ENCODE peak calls at places on chromosomes 4 and X, in eight cellular contexts. X, D, M, Z, U, H, N and L are unnamed samples. For H3K4me1, the result is how much of the 10 kb centered on the place peaks cover.

GRCh38 chr4:180057198-180057821 is 2185.9 kb upstream of the TENM3 start:
- DNase-seq in X (no peak), D (no peak), M (no peak), Z (no peak), U (no peak), H (no peak), N (no peak), L (no peak)

GRCh38 chr4:31964691-31965090 is 1244.5 kb downstream of the PCDH7 start:
- DNase-seq in X (no peak), D (no peak), M (no peak), Z (no peak), U (no peak), H (no peak), N (no peak), L (no peak)

GRCh38 chr4:54499308-54500074 is 158.3 kb upstream of the KIT start:
- DNase-seq in X (no peak), D (no peak), M (no peak), Z (no peak), U (no peak), H (peak), N (no peak), L (no peak)

GRCh38 chr4:748461-748860 is 42.8 kb downstream of the PCGF3 start:
- DNase-seq in X (no peak), D (no peak), M (no peak), Z (no peak), U (no peak), H (no peak), N (no peak), L (no peak)

GRCh38 chr4:87498446-87498900 is 30.7 kb downstream of the SPARCL1 start:
- DNase-seq in X (no peak), D (no peak), M (no peak), Z (no peak), U (no peak), H (no peak), N (no peak), L (no peak)

GRCh38 chrX:85108165-85108564 is 104.5 kb downstream of the APOOL start:
- DNase-seq in X (no peak), D (no peak), M (no peak), Z (no peak), U (no peak), H (no peak), N (no peak), L (no peak)

GRCh38 chr4:60562353-60562752 is 637.8 kb upstream of the ADGRL3 start:
- DNase-seq in X (no peak), D (no peak), M (no peak), Z (no peak), U (no peak), H (no peak), N (no peak), L (no peak)

GRCh38 chrX:148448686-148449085 is 51.7 kb upstream of the AFF2 start:
- DNase-seq in X (no peak), D (no peak), M (no peak), Z (no peak), U (no peak), H (no peak), N (no peak), L (no peak)

GRCh38 chr4:78776729-78777555 is 792 bp downstream of the BMP2K start:
- DNase-seq in X (no peak), D (peak), M (peak), Z (peak), U (peak), H (no peak), N (peak), L (peak)

GRCh38 chr4:174324246-174324645 is 40.5 kb downstream of the CEP44 start:
- DNase-seq in X (no peak), D (no peak), M (no peak), Z (no peak), U (no peak), H (no peak), N (no peak), L (no peak)

GRCh38 chrX:112997991-112998390 is 157.4 kb upstream of the AMOT start:
- DNase-seq in X (no peak), D (no peak), M (no peak), Z (no peak), U (no peak), H (no peak), N (no peak), L (no peak)

GRCh38 chr4:79184461-79184860 is 141.4 kb downstream of the NAA11 start:
- DNase-seq in X (no peak), D (no peak), M (no peak), Z (no peak), U (no peak), H (no peak), N (no peak), L (no peak)

GRCh38 chr4:76690906-76691275 is 207.1 kb downstream of the SOWAHB start:
- DNase-seq in X (no peak), D (no peak), M (no peak), Z (no peak), U (no peak), H (no peak), N (no peak), L (no peak)

GRCh38 chrX:15269618-15270521 is at the start of gene ASB9:
- DNase-seq in X (peak), D (peak), M (no peak), Z (no peak), U (peak), H (no peak), N (peak), L (peak)

GRCh38 chrX:134933911-134934310 is 56.9 kb upstream of the SMIM10 start:
- DNase-seq in X (no peak), D (no peak), M (no peak), Z (no peak), U (no peak), H (no peak), N (no peak), L (no peak)

GRCh38 chr4:4613641-4614286 is 71.9 kb upstream of the STX18 start:
- DNase-seq in X (no peak), D (no peak), M (no peak), Z (no peak), U (no peak), H (no peak), N (no peak), L (no peak)

GRCh38 chr4:80492761-80493160 is 157.2 kb downstream of the CFAP299 start:
- DNase-seq in X (no peak), D (no peak), M (no peak), Z (no peak), U (peak), H (no peak), N (peak), L (peak)

GRCh38 chr4:156946508-156947197 is 24.9 kb downstream of the PDGFC start:
- DNase-seq in X (peak), D (no peak), M (no peak), Z (no peak), U (peak), H (no peak), N (no peak), L (no peak)

GRCh38 chr4:173025131-173025530 is 143.5 kb upstream of the GALNT7 start:
- DNase-seq in X (no peak), D (peak), M (peak), Z (no peak), U (peak), H (peak), N (peak), L (peak)

GRCh38 chr4:77358315-77358928 is 201.4 kb downstream of the CCNG2 start:
- DNase-seq in X (peak), D (peak), M (peak), Z (no peak), U (no peak), H (no peak), N (no peak), L (no peak)

GRCh38 chr4:78588894-78589545 is 37.5 kb downstream of the ANXA3 start:
- DNase-seq in X (no peak), D (no peak), M (no peak), Z (no peak), U (no peak), H (no peak), N (no peak), L (no peak)

GRCh38 chr4:143443728-143444127 is 69.8 kb upstream of the SMARCA5 start:
- DNase-seq in X (no peak), D (no peak), M (no peak), Z (no peak), U (no peak), H (no peak), N (no peak), L (no peak)

GRCh38 chr4:122668241-122668640 is 47.4 kb upstream of the IL21 start:
- DNase-seq in X (no peak), D (no peak), M (no peak), Z (no peak), U (no peak), H (no peak), N (no peak), L (no peak)

GRCh38 chr4:146514651-146515379 is 6.9 kb downstream of the SLC10A7 start:
- DNase-seq in X (no peak), D (no peak), M (no peak), Z (no peak), U (no peak), H (no peak), N (no peak), L (no peak)

GRCh38 chrX:47458528-47458927 is 24.5 kb downstream of the ZNF41 start:
- DNase-seq in X (no peak), D (no peak), M (no peak), Z (no peak), U (no peak), H (no peak), N (no peak), L (no peak)

GRCh38 chr4:6957994-6958393 is 48.4 kb downstream of the TBC1D14 start:
- DNase-seq in X (no peak), D (no peak), M (no peak), Z (peak), U (no peak), H (no peak), N (no peak), L (no peak)

GRCh38 chrX:17042046-17042445 is 95.6 kb downstream of the REPS2 start:
- DNase-seq in X (no peak), D (no peak), M (no peak), Z (no peak), U (no peak), H (no peak), N (no peak), L (no peak)

GRCh38 chrX:41145920-41146608 is 60.8 kb downstream of the USP9X start:
- DNase-seq in X (no peak), D (no peak), M (no peak), Z (no peak), U (no peak), H (no peak), N (no peak), L (no peak)

GRCh38 chrX:41148553-41148952 is 63.3 kb downstream of the USP9X start:
- DNase-seq in X (no peak), D (no peak), M (no peak), Z (no peak), U (no peak), H (no peak), N (no peak), L (no peak)

GRCh38 chrX:41152221-41152620 is 67.0 kb downstream of the USP9X start:
- DNase-seq in X (no peak), D (no peak), M (no peak), Z (no peak), U (no peak), H (no peak), N (no peak), L (no peak)

GRCh38 chrX:41153453-41153852 is 68.2 kb downstream of the USP9X start:
- DNase-seq in X (no peak), D (no peak), M (no peak), Z (no peak), U (no peak), H (no peak), N (no peak), L (no peak)

DNA sequence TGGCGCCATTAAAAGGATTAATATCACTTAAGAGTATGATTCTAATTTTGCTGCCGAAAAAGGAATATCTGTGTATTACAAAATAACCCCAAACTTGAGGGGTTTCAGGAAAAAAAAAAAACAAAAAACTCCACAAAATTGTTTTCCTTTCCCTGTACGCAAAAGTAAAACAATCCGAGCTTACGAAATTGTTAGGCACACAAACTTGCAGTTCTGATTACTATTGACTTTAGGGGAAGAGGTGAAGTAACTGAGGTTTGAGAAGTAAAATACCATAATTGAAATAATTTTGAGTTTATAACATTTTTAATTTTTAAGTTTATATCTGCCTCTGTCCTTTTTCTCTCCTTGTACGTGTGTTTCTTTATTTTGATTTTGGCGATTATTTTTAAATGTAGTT is 64.8 kb downstream of the USP9X start:
- DNase-seq in X (no peak), D (no peak), M (no peak), Z (no peak), U (no peak), H (no peak), N (no peak), L (no peak)
- H3K4me1 ChIP-seq in X (under half), D (under half), M (under half), Z (under half), U (under half), H (under half), N (under half), L (under half)

GRCh38 chr4:111748157-111748556 is 397.1 kb upstream of the FAM241A start:
- DNase-seq in X (no peak), D (no peak), M (no peak), Z (no peak), U (no peak), H (no peak), N (no peak), L (no peak)
- TF ChIP-seq POLR2AphosphoS5 in X (no peak), D (no peak), M (no peak), Z (no peak), U (no peak), H (no peak), N (no peak), L (no peak)

DNA sequence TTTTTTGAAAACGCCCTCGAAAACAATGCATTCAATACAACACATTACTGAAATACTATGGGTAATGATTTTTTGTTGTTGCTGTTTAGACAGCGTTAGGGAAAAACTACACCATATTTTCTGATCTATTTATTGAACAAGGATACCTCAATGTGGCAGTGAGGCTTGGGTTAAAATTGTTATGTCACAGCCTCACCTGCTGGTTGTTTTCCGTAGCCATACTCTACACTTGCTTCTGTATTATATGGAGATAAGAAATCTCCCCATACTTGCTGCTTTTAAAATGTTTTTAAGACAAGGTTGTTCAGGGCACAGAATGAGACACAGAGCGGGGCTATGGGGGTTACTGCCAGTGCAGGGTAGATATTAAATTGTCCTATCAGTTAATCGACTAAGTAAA is 221.6 kb upstream of the FTHL17 start:
- DNase-seq in X (no peak), D (no peak), M (no peak), Z (no peak), U (no peak), H (no peak), N (no peak), L (no peak)
- TF ChIP-seq CTCF in X (peak), D (no peak), M (peak), Z (no peak), U (no peak), H (no peak), N (peak), L (peak)

GRCh38 chrX:106038625-106039024 is at the start of gene SERPINA7:
- DNase-seq in X (no peak), D (no peak), M (no peak), Z (no peak), U (no peak), H (no peak), N (no peak), L (no peak)

GRCh38 chrX:106039920-106040319 is 1.4 kb upstream of the SERPINA7 start:
- DNase-seq in X (no peak), D (no peak), M (no peak), Z (no peak), U (no peak), H (no peak), N (no peak), L (no peak)

GRCh38 chrX:106037835-106038473 is 573 bp downstream of the SERPINA7 start:
- DNase-seq in X (no peak), D (no peak), M (no peak), Z (no peak), U (no peak), H (no peak), N (no peak), L (no peak)

GRCh38 chrX:106036716-106037115 is 1.8 kb downstream of the SERPINA7 start:
- DNase-seq in X (no peak), D (no peak), M (no peak), Z (no peak), U (no peak), H (no peak), N (no peak), L (no peak)

GRCh38 chrX:106035064-106035463 is 3.5 kb downstream of the SERPINA7 start:
- DNase-seq in X (no peak), D (no peak), M (no peak), Z (no peak), U (no peak), H (no peak), N (no peak), L (no peak)
- H3K4me1 ChIP-seq in X (under half), D (under half), M (under half), Z (under half), U (under half), H (under half), N (under half), L (under half)

DNA sequence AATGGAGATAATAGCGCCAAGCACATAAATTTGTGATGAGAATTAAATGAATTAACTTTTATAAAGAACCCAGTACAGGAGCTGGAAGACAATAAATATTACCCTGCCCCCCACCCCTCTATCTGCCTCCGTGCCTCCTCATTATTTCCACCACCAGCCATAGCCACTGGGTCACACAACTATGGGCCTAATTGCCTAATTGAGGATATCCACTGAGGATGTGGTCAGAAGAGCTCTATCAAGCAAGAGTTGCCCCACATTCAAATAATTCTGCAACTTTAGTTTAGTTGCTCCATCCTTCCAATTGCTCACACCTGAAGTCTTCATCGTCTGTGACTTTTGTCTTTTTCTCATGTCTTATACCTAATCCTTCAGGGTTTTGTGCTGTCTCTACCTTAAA is 9.5 kb upstream of the CXCL8 start:
- DNase-seq in X (no peak), D (no peak), M (no peak), Z (no peak), U (peak), H (no peak), N (no peak), L (no peak)
- TF ChIP-seq POLR2AphosphoS5 in X (no peak), D (no peak), M (no peak), Z (no peak), U (peak), H (no peak), N (no peak), L (no peak)

GRCh38 chr4:176274441-176274840 is 5.4 kb upstream of the ASB5 start:
- DNase-seq in X (no peak), D (peak), M (no peak), Z (no peak), U (no peak), H (peak), N (no peak), L (no peak)

GRCh38 chr4:176273741-176274140 is 4.7 kb upstream of the ASB5 start:
- DNase-seq in X (no peak), D (no peak), M (no peak), Z (no peak), U (no peak), H (peak), N (no peak), L (no peak)

GRCh38 chr4:176271749-176272148 is 2.7 kb upstream of the ASB5 start:
- DNase-seq in X (no peak), D (no peak), M (no peak), Z (no peak), U (no peak), H (no peak), N (no peak), L (no peak)

GRCh38 chr4:176270669-176271068 is 1.6 kb upstream of the ASB5 start:
- DNase-seq in X (peak), D (no peak), M (no peak), Z (no peak), U (no peak), H (no peak), N (no peak), L (no peak)

GRCh38 chr4:176272799-176273198 is 3.8 kb upstream of the ASB5 start:
- DNase-seq in X (no peak), D (no peak), M (no peak), Z (no peak), U (no peak), H (peak), N (no peak), L (no peak)
- TF ChIP-seq CTCF in X (no peak), D (no peak), M (no peak), Z (no peak), U (no peak), H (no peak), N (no peak), L (no peak)